ENCODE peak calls at places on chromosomes 7 and 10, in ten cellular contexts. One of them, this sample, is unnamed.

GRCh38 chr7:25098096-25099046 is 26.7 kb downstream of the CYCS start:
- DNase-seq in mammary epithelial cell: peak
- DNase-seq in endothelial cell: peak
- DNase-seq in brain microvascular endothelial cell: peak
- DNase-seq in HFF-Myc: peak
- DNase-seq in CD4-positive, alpha-beta T cell: peak
- DNase-seq in pancreas: peak
- DNase-seq in dorsolateral prefrontal cortex: peak
- DNase-seq in spleen: peak
- DNase-seq in neural progenitor cell: peak
- DNase-seq in this sample: peak

GRCh38 chr10:90181251-90181691 is 479.9 kb downstream of the KIF20B start:
- DNase-seq in CD4-positive, alpha-beta T cell: no peak
- DNase-seq in pancreas: no peak
- DNase-seq in neural progenitor cell: no peak
- DNase-seq in mammary epithelial cell: no peak
- DNase-seq in brain microvascular endothelial cell: no peak
- DNase-seq in spleen: no peak
- DNase-seq in dorsolateral prefrontal cortex: no peak
- DNase-seq in HFF-Myc: no peak
- DNase-seq in endothelial cell: no peak
- DNase-seq in this sample: no peak

GRCh38 chr10:117782276-117782675 is 239.7 kb downstream of the EMX2 start:
- DNase-seq in brain microvascular endothelial cell: no peak
- DNase-seq in mammary epithelial cell: no peak
- DNase-seq in dorsolateral prefrontal cortex: no peak
- DNase-seq in endothelial cell: no peak
- DNase-seq in HFF-Myc: no peak
- DNase-seq in spleen: no peak
- DNase-seq in CD4-positive, alpha-beta T cell: no peak
- DNase-seq in neural progenitor cell: no peak
- DNase-seq in pancreas: no peak
- DNase-seq in this sample: no peak

GRCh38 chr7:5997210-5997808 is 11.5 kb downstream of the PMS2 start:
- DNase-seq in pancreas: peak
- DNase-seq in neural progenitor cell: peak
- DNase-seq in endothelial cell: peak
- DNase-seq in CD4-positive, alpha-beta T cell: peak
- DNase-seq in mammary epithelial cell: peak
- DNase-seq in dorsolateral prefrontal cortex: no peak
- DNase-seq in brain microvascular endothelial cell: peak
- DNase-seq in spleen: no peak
- DNase-seq in HFF-Myc: no peak
- DNase-seq in this sample: no peak

GRCh38 chr10:21749788-21750187 is 215.8 kb downstream of the MLLT10 start:
- DNase-seq in CD4-positive, alpha-beta T cell: no peak
- DNase-seq in HFF-Myc: no peak
- DNase-seq in neural progenitor cell: no peak
- DNase-seq in spleen: no peak
- DNase-seq in dorsolateral prefrontal cortex: no peak
- DNase-seq in endothelial cell: no peak
- DNase-seq in pancreas: no peak
- DNase-seq in mammary epithelial cell: no peak
- DNase-seq in brain microvascular endothelial cell: no peak
- DNase-seq in this sample: no peak

GRCh38 chr7:2864204-2864985 is 20.3 kb upstream of the GNA12 start:
- DNase-seq in endothelial cell: no peak
- DNase-seq in spleen: no peak
- DNase-seq in pancreas: no peak
- DNase-seq in brain microvascular endothelial cell: no peak
- DNase-seq in CD4-positive, alpha-beta T cell: no peak
- DNase-seq in dorsolateral prefrontal cortex: no peak
- DNase-seq in neural progenitor cell: no peak
- DNase-seq in mammary epithelial cell: peak
- DNase-seq in HFF-Myc: no peak
- DNase-seq in this sample: no peak

GRCh38 chr7:56079450-56080185 is 13.1 kb downstream of the PHKG1 start:
- DNase-seq in HFF-Myc: peak
- DNase-seq in pancreas: peak
- DNase-seq in spleen: peak
- DNase-seq in neural progenitor cell: no peak
- DNase-seq in CD4-positive, alpha-beta T cell: no peak
- DNase-seq in mammary epithelial cell: no peak
- DNase-seq in dorsolateral prefrontal cortex: peak
- DNase-seq in brain microvascular endothelial cell: peak
- DNase-seq in endothelial cell: peak
- DNase-seq in this sample: no peak

GRCh38 chr7:51256244-51256781 is 60.3 kb downstream of the COBL start:
- DNase-seq in brain microvascular endothelial cell: no peak
- DNase-seq in spleen: no peak
- DNase-seq in HFF-Myc: no peak
- DNase-seq in dorsolateral prefrontal cortex: peak
- DNase-seq in endothelial cell: no peak
- DNase-seq in mammary epithelial cell: no peak
- DNase-seq in pancreas: no peak
- DNase-seq in CD4-positive, alpha-beta T cell: no peak
- DNase-seq in neural progenitor cell: peak
- DNase-seq in this sample: no peak

DNA sequence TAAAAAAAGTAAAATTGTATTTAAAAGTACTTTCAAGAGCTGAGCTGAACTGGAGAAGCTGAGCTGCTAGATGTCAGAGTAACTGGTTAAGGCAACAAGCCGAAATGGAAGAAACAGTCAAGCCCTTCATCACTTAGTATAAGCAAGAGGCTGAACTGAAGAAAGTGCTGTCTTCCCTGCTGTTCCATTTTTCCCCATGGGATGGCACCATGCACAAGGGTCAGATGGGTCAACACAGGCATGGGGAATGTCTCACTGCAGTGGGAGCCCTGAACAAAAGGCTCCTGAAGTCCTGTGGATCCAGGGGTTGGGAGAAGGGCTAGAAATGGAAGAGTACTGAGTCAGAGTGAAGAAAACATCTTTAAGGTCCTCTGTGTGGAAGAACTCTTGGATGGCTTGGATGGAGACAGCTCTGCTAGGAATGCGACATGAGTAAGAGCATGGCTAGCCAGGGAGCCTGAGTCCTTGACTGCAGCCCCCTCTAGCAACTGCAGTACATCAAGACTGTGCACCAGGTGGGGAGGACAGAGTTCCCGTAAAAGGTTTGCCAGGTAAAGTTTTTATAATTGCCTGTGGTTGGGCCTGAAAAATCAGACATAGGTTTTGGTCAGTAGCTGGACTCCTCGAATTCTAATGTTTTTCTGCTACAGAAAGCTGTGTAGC is 348.3 kb downstream of the GPR158 start:
- DNase-seq in HFF-Myc: no peak
- DNase-seq in brain microvascular endothelial cell: no peak
- DNase-seq in endothelial cell: peak
- DNase-seq in neural progenitor cell: peak
- DNase-seq in mammary epithelial cell: peak
- DNase-seq in dorsolateral prefrontal cortex: no peak
- DNase-seq in spleen: no peak
- DNase-seq in pancreas: no peak
- DNase-seq in CD4-positive, alpha-beta T cell: no peak
- DNase-seq in this sample: no peak
- TF ChIP-seq CTCF in HFF-Myc: no peak
- TF ChIP-seq CTCF in brain microvascular endothelial cell: peak
- TF ChIP-seq CTCF in endothelial cell: peak
- TF ChIP-seq CTCF in neural progenitor cell: peak
- TF ChIP-seq CTCF in mammary epithelial cell: peak
- TF ChIP-seq CTCF in dorsolateral prefrontal cortex: no peak
- TF ChIP-seq CTCF in spleen: no peak
- TF ChIP-seq CTCF in pancreas: no peak
- TF ChIP-seq CTCF in CD4-positive, alpha-beta T cell: no peak
- TF ChIP-seq CTCF in this sample: no peak

GRCh38 chr7:76267107-76267834 is 35.2 kb upstream of the HSPB1 start:
- DNase-seq in HFF-Myc: no peak
- DNase-seq in CD4-positive, alpha-beta T cell: no peak
- DNase-seq in mammary epithelial cell: no peak
- DNase-seq in dorsolateral prefrontal cortex: no peak
- DNase-seq in pancreas: no peak
- DNase-seq in brain microvascular endothelial cell: no peak
- DNase-seq in endothelial cell: no peak
- DNase-seq in neural progenitor cell: peak
- DNase-seq in spleen: no peak
- DNase-seq in this sample: no peak

GRCh38 chr7:76268376-76268775 is 34.1 kb upstream of the HSPB1 start:
- DNase-seq in HFF-Myc: no peak
- DNase-seq in mammary epithelial cell: no peak
- DNase-seq in brain microvascular endothelial cell: no peak
- DNase-seq in CD4-positive, alpha-beta T cell: no peak
- DNase-seq in neural progenitor cell: no peak
- DNase-seq in spleen: no peak
- DNase-seq in pancreas: no peak
- DNase-seq in endothelial cell: no peak
- DNase-seq in dorsolateral prefrontal cortex: no peak
- DNase-seq in this sample: no peak

GRCh38 chr7:76267835-76268183 is 34.7 kb upstream of the HSPB1 start:
- DNase-seq in dorsolateral prefrontal cortex: no peak
- DNase-seq in CD4-positive, alpha-beta T cell: no peak
- DNase-seq in mammary epithelial cell: no peak
- DNase-seq in neural progenitor cell: peak
- DNase-seq in pancreas: no peak
- DNase-seq in brain microvascular endothelial cell: no peak
- DNase-seq in spleen: no peak
- DNase-seq in HFF-Myc: no peak
- DNase-seq in endothelial cell: no peak
- DNase-seq in this sample: no peak

GRCh38 chr7:76262683-76263402 is 39.6 kb upstream of the HSPB1 start:
- DNase-seq in mammary epithelial cell: peak
- DNase-seq in spleen: no peak
- DNase-seq in dorsolateral prefrontal cortex: peak
- DNase-seq in brain microvascular endothelial cell: peak
- DNase-seq in pancreas: peak
- DNase-seq in HFF-Myc: peak
- DNase-seq in endothelial cell: peak
- DNase-seq in neural progenitor cell: peak
- DNase-seq in CD4-positive, alpha-beta T cell: no peak
- DNase-seq in this sample: no peak

DNA sequence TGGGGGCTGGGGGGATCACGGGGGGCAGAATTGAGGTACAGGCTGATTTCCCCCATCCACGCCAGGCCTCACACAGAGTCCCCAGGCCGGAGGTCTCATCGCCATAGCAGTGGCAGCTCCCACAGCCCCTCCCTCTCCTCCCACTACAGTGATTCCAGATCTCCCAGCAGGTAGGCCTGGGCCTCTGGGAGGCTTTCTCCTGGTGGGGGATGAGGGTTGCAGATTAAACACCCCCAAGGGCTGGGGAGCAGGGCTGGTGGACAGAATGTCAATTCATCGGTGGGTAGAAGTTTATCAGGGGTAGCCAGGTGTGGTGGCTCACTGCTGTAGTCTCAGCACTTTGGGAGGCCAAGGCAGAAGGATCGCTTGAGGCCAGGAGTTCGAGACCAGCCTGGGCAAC is 37.2 kb upstream of the HSPB1 start:
- DNase-seq in mammary epithelial cell: no peak
- DNase-seq in endothelial cell: no peak
- DNase-seq in brain microvascular endothelial cell: no peak
- DNase-seq in CD4-positive, alpha-beta T cell: no peak
- DNase-seq in HFF-Myc: no peak
- DNase-seq in spleen: no peak
- DNase-seq in dorsolateral prefrontal cortex: no peak
- DNase-seq in pancreas: no peak
- DNase-seq in neural progenitor cell: no peak
- DNase-seq in this sample: no peak
- TF ChIP-seq CTCF in mammary epithelial cell: no peak
- TF ChIP-seq CTCF in endothelial cell: no peak
- TF ChIP-seq CTCF in brain microvascular endothelial cell: no peak
- TF ChIP-seq CTCF in CD4-positive, alpha-beta T cell: no peak
- TF ChIP-seq CTCF in HFF-Myc: no peak
- TF ChIP-seq CTCF in spleen: no peak
- TF ChIP-seq CTCF in dorsolateral prefrontal cortex: no peak
- TF ChIP-seq CTCF in pancreas: no peak
- TF ChIP-seq CTCF in neural progenitor cell: no peak
- TF ChIP-seq CTCF in this sample: no peak

DNA sequence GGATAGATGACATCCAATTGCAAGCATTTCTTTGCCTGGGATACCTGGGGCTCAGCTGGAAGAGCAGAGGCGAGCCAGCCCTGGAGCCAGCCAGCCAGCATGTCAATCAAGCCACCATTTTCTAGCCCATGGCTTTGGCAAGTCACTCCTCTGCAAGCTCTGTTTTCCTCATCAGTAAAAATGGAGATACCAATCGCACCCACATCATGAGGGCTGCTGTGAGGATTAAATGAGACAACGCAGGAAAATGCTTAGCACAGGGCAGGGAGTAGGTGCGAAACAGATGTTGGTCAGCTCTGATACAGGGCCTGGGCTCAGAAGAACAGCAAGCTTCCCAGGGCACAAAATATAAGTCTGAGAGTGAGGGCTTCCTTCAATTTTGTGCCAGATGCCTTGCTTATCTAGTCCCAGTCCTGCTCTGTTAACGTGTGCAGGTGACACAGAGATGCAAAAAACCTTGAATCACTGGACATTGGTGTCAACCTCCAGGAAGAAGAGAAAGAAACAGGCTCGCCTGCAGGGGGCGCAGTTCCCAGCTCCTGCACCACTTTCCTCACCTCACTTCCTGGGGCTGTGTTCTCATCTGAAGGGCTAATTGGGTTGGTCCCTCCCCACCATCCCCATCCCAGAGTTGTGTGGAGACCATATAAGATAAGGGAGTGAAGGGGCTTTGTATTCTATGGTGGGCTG is 72.8 kb upstream of the CACUL1 start:
- DNase-seq in CD4-positive, alpha-beta T cell: no peak
- DNase-seq in endothelial cell: no peak
- DNase-seq in pancreas: no peak
- DNase-seq in mammary epithelial cell: no peak
- DNase-seq in neural progenitor cell: no peak
- DNase-seq in HFF-Myc: no peak
- DNase-seq in spleen: peak
- DNase-seq in brain microvascular endothelial cell: no peak
- DNase-seq in dorsolateral prefrontal cortex: no peak
- DNase-seq in this sample: peak
- TF ChIP-seq CTCF in CD4-positive, alpha-beta T cell: peak
- TF ChIP-seq CTCF in endothelial cell: peak
- TF ChIP-seq CTCF in pancreas: no peak
- TF ChIP-seq CTCF in mammary epithelial cell: peak
- TF ChIP-seq CTCF in neural progenitor cell: peak
- TF ChIP-seq CTCF in HFF-Myc: peak
- TF ChIP-seq CTCF in spleen: no peak
- TF ChIP-seq CTCF in brain microvascular endothelial cell: peak
- TF ChIP-seq CTCF in dorsolateral prefrontal cortex: no peak
- TF ChIP-seq CTCF in this sample: peak

GRCh38 chr10:114305521-114305925 is 66.5 kb downstream of the VWA2 start:
- DNase-seq in pancreas: no peak
- DNase-seq in neural progenitor cell: no peak
- DNase-seq in HFF-Myc: no peak
- DNase-seq in brain microvascular endothelial cell: no peak
- DNase-seq in endothelial cell: no peak
- DNase-seq in mammary epithelial cell: no peak
- DNase-seq in CD4-positive, alpha-beta T cell: no peak
- DNase-seq in dorsolateral prefrontal cortex: no peak
- DNase-seq in spleen: peak
- DNase-seq in this sample: no peak

GRCh38 chr10:114303556-114303955 is 64.5 kb downstream of the VWA2 start:
- DNase-seq in mammary epithelial cell: no peak
- DNase-seq in pancreas: no peak
- DNase-seq in spleen: peak
- DNase-seq in dorsolateral prefrontal cortex: no peak
- DNase-seq in CD4-positive, alpha-beta T cell: no peak
- DNase-seq in brain microvascular endothelial cell: no peak
- DNase-seq in endothelial cell: no peak
- DNase-seq in HFF-Myc: no peak
- DNase-seq in neural progenitor cell: no peak
- DNase-seq in this sample: no peak

GRCh38 chr10:114306116-114306973 is 67.3 kb downstream of the VWA2 start:
- DNase-seq in pancreas: no peak
- DNase-seq in spleen: peak
- DNase-seq in neural progenitor cell: no peak
- DNase-seq in CD4-positive, alpha-beta T cell: no peak
- DNase-seq in endothelial cell: no peak
- DNase-seq in mammary epithelial cell: peak
- DNase-seq in dorsolateral prefrontal cortex: no peak
- DNase-seq in brain microvascular endothelial cell: peak
- DNase-seq in HFF-Myc: peak
- DNase-seq in this sample: no peak

GRCh38 chr10:114304017-114304565 is 65.0 kb downstream of the VWA2 start:
- DNase-seq in spleen: peak
- DNase-seq in pancreas: peak
- DNase-seq in neural progenitor cell: peak
- DNase-seq in endothelial cell: peak
- DNase-seq in brain microvascular endothelial cell: peak
- DNase-seq in dorsolateral prefrontal cortex: peak
- DNase-seq in HFF-Myc: peak
- DNase-seq in mammary epithelial cell: peak
- DNase-seq in CD4-positive, alpha-beta T cell: peak
- DNase-seq in this sample: peak

DNA sequence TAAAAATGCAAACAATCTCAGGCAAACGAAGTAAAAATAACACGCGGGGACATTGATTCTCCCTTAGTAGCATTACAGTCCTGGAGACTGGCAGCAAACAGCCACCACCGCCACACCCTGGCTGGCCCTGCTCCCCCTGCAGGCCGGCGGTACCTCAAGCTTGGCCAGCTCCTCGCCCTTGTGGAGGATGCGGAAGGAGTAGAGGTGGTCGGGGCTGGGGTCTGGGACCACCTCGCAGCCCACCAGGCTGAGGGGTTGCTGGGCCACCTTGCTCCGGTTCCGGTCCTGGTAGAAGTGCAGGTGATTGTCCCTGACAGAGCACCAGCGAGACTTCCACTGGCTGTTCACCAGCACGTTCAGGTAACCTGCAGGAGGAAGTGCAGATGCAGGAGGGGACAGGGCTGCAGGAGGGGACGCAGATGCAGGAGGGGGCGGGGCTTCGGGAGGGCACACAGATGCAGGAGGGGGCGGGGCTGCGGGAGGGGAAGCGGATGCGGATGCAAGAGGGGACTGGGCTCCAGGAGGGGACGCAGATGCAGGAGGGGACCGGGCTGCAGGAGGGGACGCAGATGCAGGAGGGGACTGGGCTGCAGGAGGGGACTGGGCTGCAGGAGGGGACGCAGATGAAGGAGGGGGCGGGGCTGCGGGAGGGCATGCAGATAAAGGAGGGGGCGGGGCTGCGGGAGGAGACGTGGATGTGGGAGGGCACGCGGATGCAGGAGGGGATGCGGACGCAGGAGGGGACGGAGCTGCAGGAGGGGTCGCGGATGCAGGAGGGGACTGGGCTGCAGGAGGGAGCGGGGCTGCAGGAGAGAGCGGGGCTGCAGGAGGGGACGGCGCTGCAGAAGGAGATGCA is 65.7 kb downstream of the VWA2 start:
- DNase-seq in CD4-positive, alpha-beta T cell: peak
- DNase-seq in brain microvascular endothelial cell: no peak
- DNase-seq in neural progenitor cell: peak
- DNase-seq in pancreas: peak
- DNase-seq in dorsolateral prefrontal cortex: no peak
- DNase-seq in mammary epithelial cell: no peak
- DNase-seq in spleen: peak
- DNase-seq in HFF-Myc: no peak
- DNase-seq in endothelial cell: peak
- DNase-seq in this sample: no peak
- TF ChIP-seq CTCF in CD4-positive, alpha-beta T cell: peak
- TF ChIP-seq CTCF in brain microvascular endothelial cell: peak
- TF ChIP-seq CTCF in neural progenitor cell: peak
- TF ChIP-seq CTCF in pancreas: no peak
- TF ChIP-seq CTCF in dorsolateral prefrontal cortex: no peak
- TF ChIP-seq CTCF in mammary epithelial cell: peak
- TF ChIP-seq CTCF in spleen: peak
- TF ChIP-seq CTCF in HFF-Myc: peak
- TF ChIP-seq CTCF in endothelial cell: no peak
- TF ChIP-seq CTCF in this sample: no peak